ENCODE peak calls at places on chromosomes 6 and 20, in seven cellular contexts. D is right atrium auricular region, W is Peyer's patch, X is lung, L is neural progenitor cell, O is heart right ventricle, K is uterus. Y is an unnamed sample.

GRCh38 chr6:34465551-34466241 is at the start of gene PACSIN1:
- DNase-seq in D (no peak), W (no peak), X (no peak), L (peak; percentile 86), O (no peak), K (no peak), Y (no peak)

GRCh38 chr6:148854086-148854485 is 107.3 kb downstream of the UST start:
- DNase-seq in D (no peak), W (no peak), X (no peak), L (no peak), O (no peak), K (no peak), Y (no peak)

GRCh38 chr6:163338671-163339405 is 75.7 kb upstream of the QKI start:
- DNase-seq in D (no peak), W (no peak), X (no peak), L (peak; percentile 75), O (peak; percentile 72), K (no peak), Y (no peak)

GRCh38 chr20:36460648-36461599 is 80.4 kb upstream of the MYL9 start:
- DNase-seq in D (peak; percentile 93), W (peak; percentile 96), X (peak; percentile 92), L (peak; percentile 99), O (peak; percentile 92), K (peak; percentile 91), Y (peak; percentile 94)

GRCh38 chr6:35302604-35303218 is 5.1 kb downstream of the DEF6 start:
- DNase-seq in D (no peak), W (peak; percentile 74), X (peak; percentile 57), L (no peak), O (peak; percentile 46), K (no peak), Y (peak; percentile 82)

GRCh38 chr6:9456241-9456658 is 958.6 kb downstream of the TFAP2A start:
- DNase-seq in D (no peak), W (no peak), X (no peak), L (peak; percentile 93), O (no peak), K (no peak), Y (no peak)

GRCh38 chr6:167495506-167496391 is 170.9 kb downstream of the TTLL2 start:
- DNase-seq in D (no peak), W (no peak), X (no peak), L (peak; percentile 33), O (no peak), K (no peak), Y (no peak)

GRCh38 chr6:167726043-167726442 is 100.7 kb upstream of the AFDN start:
- DNase-seq in D (no peak), W (no peak), X (no peak), L (no peak), O (no peak), K (no peak), Y (no peak)

GRCh38 chr20:46195264-46196038 is 77.3 kb downstream of the CD40 start:
- DNase-seq in D (no peak), W (no peak), X (no peak), L (no peak), O (no peak), K (no peak), Y (no peak)

GRCh38 chr20:57680131-57680716 is 29.6 kb downstream of the PMEPA1 start:
- DNase-seq in D (no peak), W (no peak), X (no peak), L (no peak), O (no peak), K (no peak), Y (no peak)

GRCh38 chr6:21634582-21634981 is 41.0 kb downstream of the SOX4 start:
- DNase-seq in D (no peak), W (no peak), X (no peak), L (no peak), O (no peak), K (no peak), Y (no peak)

GRCh38 chr6:163834226-163834970 is 419.9 kb downstream of the QKI start:
- DNase-seq in D (no peak), W (no peak), X (no peak), L (no peak), O (no peak), K (no peak), Y (no peak)

GRCh38 chr20:46695888-46696287 is 6.6 kb upstream of the TP53RK start:
- DNase-seq in D (no peak), W (no peak), X (no peak), L (no peak), O (no peak), K (no peak), Y (no peak)

GRCh38 chr6:141421378-141421777 is 711.3 kb upstream of the GJE1 start:
- DNase-seq in D (no peak), W (no peak), X (no peak), L (no peak), O (no peak), K (no peak), Y (no peak)

GRCh38 chr6:144087789-144088426 is 7.5 kb downstream of the SF3B5 start:
- DNase-seq in D (no peak), W (no peak), X (no peak), L (no peak), O (no peak), K (no peak), Y (no peak)

GRCh38 chr20:17617212-17617867 is 47.5 kb downstream of the DSTN start:
- DNase-seq in D (peak; percentile 64), W (peak; percentile 56), X (peak; percentile 71), L (peak; percentile 75), O (no peak), K (peak; percentile 76), Y (peak; percentile 46)

GRCh38 chr6:26401987-26402658 is at the start of gene BTN3A1:
- DNase-seq in D (peak; percentile 77), W (peak; percentile 76), X (peak; percentile 68), L (peak; percentile 59), O (peak; percentile 71), K (peak; percentile 60), Y (peak; percentile 76)

GRCh38 chr6:89002523-89002922 is 39.1 kb upstream of the RNGTT start:
- DNase-seq in D (no peak), W (no peak), X (no peak), L (no peak), O (no peak), K (no peak), Y (no peak)

GRCh38 chr6:112233864-112234263 is 20.5 kb downstream of the LAMA4 start:
- DNase-seq in D (no peak), W (no peak), X (no peak), L (no peak), O (peak; percentile 70), K (no peak), Y (no peak)

DNA sequence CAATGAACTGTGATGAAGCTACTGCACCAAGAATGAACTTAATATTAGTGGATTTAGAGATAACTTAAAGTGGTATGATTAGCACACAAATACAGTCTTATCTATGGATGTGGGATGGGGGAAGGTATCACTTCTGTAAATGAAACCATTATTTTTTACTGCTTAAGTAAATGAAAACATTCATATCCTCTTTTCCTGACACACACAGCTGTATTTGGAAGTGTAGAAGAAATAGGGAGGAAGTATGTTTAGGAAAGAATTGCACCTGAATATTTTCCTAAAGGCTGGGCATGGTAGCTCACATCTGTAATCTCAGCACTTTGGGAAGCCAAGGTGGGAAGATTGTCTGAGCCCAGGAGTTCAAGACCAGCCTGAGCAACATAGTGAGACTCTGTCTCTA is 96.8 kb downstream of the HIVEP2 start:
- DNase-seq in D (no peak), W (no peak), X (no peak), L (no peak), O (no peak), K (no peak), Y (no peak)
- H3K4me1 ChIP-seq in D (no peaks in the 10 kb centered on the region), W (peaks cover 11% of the 10 kb centered on the region), X (peaks cover 17% of the 10 kb centered on the region), L (peaks cover 29% of the 10 kb centered on the region), O (peaks cover 25% of the 10 kb centered on the region), K (peaks cover 4% of the 10 kb centered on the region), Y (peaks cover 13% of the 10 kb centered on the region)

DNA sequence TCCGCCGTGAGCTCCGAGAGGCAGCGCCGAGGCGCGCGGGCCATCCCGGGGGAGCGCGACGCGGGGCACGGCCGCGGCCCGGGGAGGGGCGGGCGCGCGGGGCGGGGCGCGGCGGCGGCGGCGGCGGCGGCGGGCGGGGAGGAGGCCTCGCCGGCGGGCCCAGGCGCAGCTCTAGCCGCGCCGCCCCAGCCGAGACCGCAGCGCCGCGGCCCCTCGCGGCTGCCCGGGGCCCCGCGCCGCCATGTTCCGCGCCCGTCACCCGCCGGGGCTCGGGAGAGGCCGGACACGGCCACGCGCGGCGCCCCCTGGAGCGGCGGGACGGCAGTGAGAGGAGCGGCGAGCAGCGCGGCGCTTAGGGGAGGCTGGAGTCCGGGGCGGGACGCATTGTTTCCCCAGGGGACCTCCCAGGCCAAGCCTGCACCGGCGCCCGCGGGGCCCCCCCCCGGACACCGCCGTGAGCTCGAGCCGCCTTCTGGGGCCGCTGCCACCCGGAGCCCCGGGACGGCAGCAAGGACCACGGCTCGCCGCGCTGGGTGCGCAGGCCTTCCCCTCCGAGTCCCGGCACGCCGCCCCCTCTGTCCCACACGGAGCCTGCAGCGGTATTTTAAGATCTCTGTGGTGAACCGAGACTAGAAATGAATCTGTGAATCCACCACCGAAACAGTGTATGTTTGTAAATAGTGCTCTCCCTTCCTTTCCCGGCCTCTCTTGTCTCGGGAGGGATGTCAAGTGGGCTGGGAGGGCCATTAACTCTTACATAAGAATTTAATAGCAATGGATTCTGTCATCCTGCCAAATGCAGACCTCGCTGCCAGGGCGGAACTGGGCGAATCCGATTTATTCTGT is at the start of gene KIF13A:
- DNase-seq in D (peak; percentile 81), W (peak; percentile 79), X (peak; percentile 81), L (peak; percentile 81), O (peak; percentile 75), K (peak; percentile 71), Y (peak; percentile 77)
- TF ChIP-seq CTCF in D (no peak), W (peak; percentile 31), X (no peak), L (peak; percentile 27), O (peak; percentile 58), K (peak; percentile 53), Y (no peak)

DNA sequence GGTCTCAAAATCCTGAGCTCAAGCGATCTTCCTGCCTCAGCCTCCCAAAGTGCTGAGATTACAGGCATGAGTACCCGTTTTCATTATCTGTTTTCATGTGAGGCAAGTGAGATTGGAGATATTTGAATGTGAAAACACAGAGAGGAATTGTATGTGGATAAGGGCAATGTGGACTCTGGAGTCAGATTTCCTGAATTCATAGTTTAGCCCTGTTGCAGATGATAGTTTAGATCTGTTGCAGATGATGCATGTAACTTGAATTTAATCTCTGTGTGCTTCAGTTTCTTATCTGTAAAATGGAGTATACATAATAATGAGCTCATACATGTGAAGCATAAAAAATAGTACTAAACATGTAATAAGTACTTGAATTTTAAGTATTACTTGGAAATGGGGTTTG is 3.7 kb downstream of the SMPDL3A start:
- DNase-seq in D (no peak), W (no peak), X (no peak), L (no peak), O (no peak), K (no peak), Y (no peak)
- H3K27ac ChIP-seq in D (no peak overlapping the region), W (peak overlapping the region; percentile 94), X (no peak overlapping the region), L (no peak overlapping the region), O (no peak overlapping the region), K (no peak overlapping the region), Y (peak overlapping the region; percentile 98)

GRCh38 chr6:45668705-45669104 is 291.0 kb upstream of the SUPT3H start:
- DNase-seq in D (peak; percentile 44), W (no peak), X (no peak), L (no peak), O (no peak), K (no peak), Y (no peak)

GRCh38 chr6:45665859-45666258 is 288.1 kb upstream of the SUPT3H start:
- DNase-seq in D (peak; percentile 28), W (no peak), X (no peak), L (peak; percentile 18), O (no peak), K (no peak), Y (no peak)

GRCh38 chr6:45666844-45667243 is 289.1 kb upstream of the SUPT3H start:
- DNase-seq in D (no peak), W (no peak), X (no peak), L (no peak), O (no peak), K (no peak), Y (no peak)

GRCh38 chr6:45667265-45667664 is 289.5 kb upstream of the SUPT3H start:
- DNase-seq in D (peak; percentile 43), W (no peak), X (no peak), L (peak; percentile 40), O (no peak), K (no peak), Y (no peak)

GRCh38 chr6:45667766-45668165 is 290.0 kb upstream of the SUPT3H start:
- DNase-seq in D (peak; percentile 13), W (no peak), X (no peak), L (no peak), O (no peak), K (no peak), Y (no peak)
- H3K4me1 ChIP-seq in D (no peaks in the 10 kb centered on the region), W (peaks cover 13% of the 10 kb centered on the region), X (no peaks in the 10 kb centered on the region), L (peaks cover 26% of the 10 kb centered on the region), O (no peaks in the 10 kb centered on the region), K (no peaks in the 10 kb centered on the region), Y (peaks cover 5% of the 10 kb centered on the region)